ENCODE peak calls at places on chromosomes 2 and 18, in nine cellular contexts. One of them, this sample, is unnamed.

GRCh38 chr18:6759579-6759978 is 30.1 kb downstream of the ARHGAP28 start:
- DNase-seq in OCI-M1: no peak
- DNase-seq in ELR: no peak
- DNase-seq in activated T-helper 1 cell treated with Interleukin-2 at 50 U/mL for 16 hours: no peak
- DNase-seq in AG08396: no peak
- DNase-seq in effector memory CD4-positive, alpha-beta T cell: no peak
- DNase-seq in T-helper 9 cell: no peak
- DNase-seq in NCI-H2171: no peak
- DNase-seq in ACHN: no peak
- DNase-seq in this sample: no peak

GRCh38 chr2:62474173-62474572 is 31.8 kb downstream of the TMEM17 start:
- DNase-seq in T-helper 9 cell: no peak
- DNase-seq in effector memory CD4-positive, alpha-beta T cell: no peak
- DNase-seq in ACHN: no peak
- DNase-seq in activated T-helper 1 cell treated with Interleukin-2 at 50 U/mL for 16 hours: no peak
- DNase-seq in OCI-M1: no peak
- DNase-seq in ELR: no peak
- DNase-seq in AG08396: no peak
- DNase-seq in NCI-H2171: no peak
- DNase-seq in this sample: no peak

GRCh38 chr2:196957881-196958525 is 31.5 kb upstream of the PGAP1 start:
- DNase-seq in AG08396: no peak
- DNase-seq in ACHN: no peak
- DNase-seq in NCI-H2171: no peak
- DNase-seq in T-helper 9 cell: no peak
- DNase-seq in ELR: no peak
- DNase-seq in effector memory CD4-positive, alpha-beta T cell: no peak
- DNase-seq in OCI-M1: no peak
- DNase-seq in activated T-helper 1 cell treated with Interleukin-2 at 50 U/mL for 16 hours: no peak
- DNase-seq in this sample: no peak

GRCh38 chr2:2646312-2647051 is 315.4 kb upstream of the MYT1L start:
- DNase-seq in activated T-helper 1 cell treated with Interleukin-2 at 50 U/mL for 16 hours: no peak
- DNase-seq in ELR: no peak
- DNase-seq in T-helper 9 cell: no peak
- DNase-seq in effector memory CD4-positive, alpha-beta T cell: no peak
- DNase-seq in ACHN: peak; percentile 38
- DNase-seq in OCI-M1: peak; percentile 6
- DNase-seq in NCI-H2171: no peak
- DNase-seq in AG08396: no peak
- DNase-seq in this sample: peak; percentile 80

GRCh38 chr18:8084160-8084559 is 517.0 kb downstream of the PTPRM start:
- DNase-seq in activated T-helper 1 cell treated with Interleukin-2 at 50 U/mL for 16 hours: no peak
- DNase-seq in T-helper 9 cell: no peak
- DNase-seq in AG08396: peak; percentile 41
- DNase-seq in NCI-H2171: no peak
- DNase-seq in ACHN: peak; percentile 57
- DNase-seq in effector memory CD4-positive, alpha-beta T cell: no peak
- DNase-seq in OCI-M1: peak; percentile 70
- DNase-seq in ELR: peak; percentile 76
- DNase-seq in this sample: no peak

GRCh38 chr2:37779123-37779522 is 107.7 kb upstream of the CDC42EP3 start:
- DNase-seq in activated T-helper 1 cell treated with Interleukin-2 at 50 U/mL for 16 hours: no peak
- DNase-seq in AG08396: no peak
- DNase-seq in ACHN: no peak
- DNase-seq in NCI-H2171: no peak
- DNase-seq in T-helper 9 cell: no peak
- DNase-seq in ELR: no peak
- DNase-seq in OCI-M1: no peak
- DNase-seq in effector memory CD4-positive, alpha-beta T cell: no peak
- DNase-seq in this sample: no peak

GRCh38 chr18:80109676-80110078 is 615 bp downstream of the ADNP2 start:
- DNase-seq in AG08396: peak; percentile 78
- DNase-seq in ELR: peak; percentile 68
- DNase-seq in ACHN: peak; percentile 45
- DNase-seq in activated T-helper 1 cell treated with Interleukin-2 at 50 U/mL for 16 hours: no peak
- DNase-seq in T-helper 9 cell: no peak
- DNase-seq in effector memory CD4-positive, alpha-beta T cell: peak; percentile 26
- DNase-seq in NCI-H2171: peak; percentile 6
- DNase-seq in OCI-M1: peak; percentile 48
- DNase-seq in this sample: peak; percentile 57

GRCh38 chr2:241865957-241866858 is 3.3 kb upstream of the RTP5 start:
- DNase-seq in effector memory CD4-positive, alpha-beta T cell: no peak
- DNase-seq in T-helper 9 cell: no peak
- DNase-seq in NCI-H2171: no peak
- DNase-seq in AG08396: no peak
- DNase-seq in ACHN: peak; percentile 14
- DNase-seq in OCI-M1: no peak
- DNase-seq in ELR: peak; percentile 45
- DNase-seq in activated T-helper 1 cell treated with Interleukin-2 at 50 U/mL for 16 hours: no peak
- DNase-seq in this sample: no peak

GRCh38 chr2:236180831-236181453 is 12.8 kb upstream of the GBX2 start:
- DNase-seq in activated T-helper 1 cell treated with Interleukin-2 at 50 U/mL for 16 hours: no peak
- DNase-seq in OCI-M1: peak; percentile 83
- DNase-seq in NCI-H2171: peak; percentile 12
- DNase-seq in T-helper 9 cell: peak; percentile 23
- DNase-seq in ACHN: peak; percentile 88
- DNase-seq in AG08396: peak; percentile 80
- DNase-seq in effector memory CD4-positive, alpha-beta T cell: no peak
- DNase-seq in ELR: peak; percentile 86
- DNase-seq in this sample: no peak

GRCh38 chr2:156098506-156098905 is 234.0 kb downstream of the NR4A2 start:
- DNase-seq in ELR: no peak
- DNase-seq in NCI-H2171: no peak
- DNase-seq in activated T-helper 1 cell treated with Interleukin-2 at 50 U/mL for 16 hours: no peak
- DNase-seq in AG08396: no peak
- DNase-seq in OCI-M1: no peak
- DNase-seq in effector memory CD4-positive, alpha-beta T cell: no peak
- DNase-seq in T-helper 9 cell: no peak
- DNase-seq in ACHN: no peak
- DNase-seq in this sample: no peak

GRCh38 chr18:35060092-35060491 is 18.9 kb downstream of the MAPRE2 start:
- DNase-seq in ELR: no peak
- DNase-seq in OCI-M1: no peak
- DNase-seq in ACHN: no peak
- DNase-seq in NCI-H2171: no peak
- DNase-seq in AG08396: no peak
- DNase-seq in effector memory CD4-positive, alpha-beta T cell: no peak
- DNase-seq in T-helper 9 cell: no peak
- DNase-seq in activated T-helper 1 cell treated with Interleukin-2 at 50 U/mL for 16 hours: no peak
- DNase-seq in this sample: no peak

GRCh38 chr2:190581997-190582396 is 47.5 kb upstream of the NEMP2 start:
- DNase-seq in ELR: no peak
- DNase-seq in T-helper 9 cell: no peak
- DNase-seq in AG08396: no peak
- DNase-seq in OCI-M1: no peak
- DNase-seq in ACHN: no peak
- DNase-seq in NCI-H2171: no peak
- DNase-seq in activated T-helper 1 cell treated with Interleukin-2 at 50 U/mL for 16 hours: no peak
- DNase-seq in effector memory CD4-positive, alpha-beta T cell: no peak
- DNase-seq in this sample: no peak

GRCh38 chr18:76354348-76354747 is 140.7 kb downstream of the ZNF516 start:
- DNase-seq in NCI-H2171: no peak
- DNase-seq in T-helper 9 cell: no peak
- DNase-seq in OCI-M1: no peak
- DNase-seq in AG08396: peak; percentile 59
- DNase-seq in ACHN: no peak
- DNase-seq in ELR: peak; percentile 27
- DNase-seq in activated T-helper 1 cell treated with Interleukin-2 at 50 U/mL for 16 hours: no peak
- DNase-seq in effector memory CD4-positive, alpha-beta T cell: no peak
- DNase-seq in this sample: no peak

GRCh38 chr18:61803393-61803792 is 89.4 kb downstream of the RNF152 start:
- DNase-seq in activated T-helper 1 cell treated with Interleukin-2 at 50 U/mL for 16 hours: no peak
- DNase-seq in effector memory CD4-positive, alpha-beta T cell: no peak
- DNase-seq in T-helper 9 cell: no peak
- DNase-seq in OCI-M1: no peak
- DNase-seq in ACHN: no peak
- DNase-seq in ELR: no peak
- DNase-seq in AG08396: no peak
- DNase-seq in NCI-H2171: no peak
- DNase-seq in this sample: no peak

GRCh38 chr2:2466534-2466933 is 135.5 kb upstream of the MYT1L start:
- DNase-seq in ACHN: no peak
- DNase-seq in OCI-M1: no peak
- DNase-seq in ELR: no peak
- DNase-seq in T-helper 9 cell: no peak
- DNase-seq in effector memory CD4-positive, alpha-beta T cell: no peak
- DNase-seq in NCI-H2171: no peak
- DNase-seq in AG08396: no peak
- DNase-seq in activated T-helper 1 cell treated with Interleukin-2 at 50 U/mL for 16 hours: no peak
- DNase-seq in this sample: no peak

GRCh38 chr2:226189061-226189460 is 610.6 kb downstream of the IRS1 start:
- DNase-seq in OCI-M1: no peak
- DNase-seq in activated T-helper 1 cell treated with Interleukin-2 at 50 U/mL for 16 hours: no peak
- DNase-seq in ACHN: no peak
- DNase-seq in ELR: no peak
- DNase-seq in effector memory CD4-positive, alpha-beta T cell: no peak
- DNase-seq in NCI-H2171: no peak
- DNase-seq in AG08396: no peak
- DNase-seq in T-helper 9 cell: no peak
- DNase-seq in this sample: no peak

This sample was measured in stimulated activated naive CD4-positive, alpha-beta T cell.